ENCODE peak calls at places on chromosomes 5 and 9, in six cellular contexts. One of them, this sample, is unnamed.

GRCh38 chr9:89078421-89078820 is 87.2 kb downstream of the S1PR3 start:
- DNase-seq in mesenchymal stem cell: no peak
- DNase-seq in H9: no peak
- DNase-seq in neuronal stem cell: no peak
- DNase-seq in H1: no peak
- DNase-seq in trophoblast cell: no peak
- DNase-seq in this sample: no peak

GRCh38 chr5:170219615-170220014 is 13.2 kb upstream of the C5orf58 start:
- DNase-seq in trophoblast cell: no peak
- DNase-seq in mesenchymal stem cell: peak; percentile 86
- DNase-seq in H9: no peak
- DNase-seq in neuronal stem cell: no peak
- DNase-seq in H1: no peak
- DNase-seq in this sample: peak; percentile 32

GRCh38 chr5:103896593-103896992 is 334.0 kb upstream of the NUDT12 start:
- DNase-seq in H9: no peak
- DNase-seq in neuronal stem cell: no peak
- DNase-seq in trophoblast cell: no peak
- DNase-seq in H1: no peak
- DNase-seq in mesenchymal stem cell: no peak
- DNase-seq in this sample: no peak

GRCh38 chr9:25964239-25964638 is 286.0 kb upstream of the TUSC1 start:
- DNase-seq in mesenchymal stem cell: peak; percentile 87
- DNase-seq in neuronal stem cell: peak; percentile 33
- DNase-seq in H9: peak; percentile 65
- DNase-seq in trophoblast cell: no peak
- DNase-seq in H1: peak; percentile 31
- DNase-seq in this sample: peak; percentile 82

GRCh38 chr9:22446950-22447606 is 454 bp downstream of the DMRTA1 start:
- DNase-seq in trophoblast cell: peak; percentile 17
- DNase-seq in H1: peak; percentile 46
- DNase-seq in mesenchymal stem cell: peak; percentile 64
- DNase-seq in H9: peak; percentile 80
- DNase-seq in neuronal stem cell: peak; percentile 74
- DNase-seq in this sample: peak; percentile 20

GRCh38 chr9:98809311-98810105 is 2.0 kb downstream of the GALNT12 start:
- DNase-seq in H9: no peak
- DNase-seq in H1: no peak
- DNase-seq in neuronal stem cell: peak; percentile 55
- DNase-seq in mesenchymal stem cell: no peak
- DNase-seq in trophoblast cell: no peak
- DNase-seq in this sample: no peak

GRCh38 chr5:37722236-37723146 is 117.3 kb downstream of the GDNF start:
- DNase-seq in H1: no peak
- DNase-seq in neuronal stem cell: peak; percentile 20
- DNase-seq in H9: no peak
- DNase-seq in mesenchymal stem cell: peak; percentile 95
- DNase-seq in trophoblast cell: peak; percentile 60
- DNase-seq in this sample: peak; percentile 96

GRCh38 chr5:101520417-101520816 is 617.3 kb upstream of the ST8SIA4 start:
- DNase-seq in trophoblast cell: no peak
- DNase-seq in neuronal stem cell: no peak
- DNase-seq in H1: no peak
- DNase-seq in mesenchymal stem cell: no peak
- DNase-seq in H9: no peak
- DNase-seq in this sample: no peak

GRCh38 chr5:14665110-14665822 is 748 bp downstream of the OTULIN start:
- DNase-seq in H1: no peak
- DNase-seq in neuronal stem cell: peak; percentile 26
- DNase-seq in trophoblast cell: no peak
- DNase-seq in mesenchymal stem cell: peak; percentile 41
- DNase-seq in H9: peak; percentile 48
- DNase-seq in this sample: no peak

GRCh38 chr9:77488439-77489126 is 159.5 kb downstream of the GNA14 start:
- DNase-seq in trophoblast cell: no peak
- DNase-seq in H1: no peak
- DNase-seq in mesenchymal stem cell: peak; percentile 34
- DNase-seq in H9: peak; percentile 36
- DNase-seq in neuronal stem cell: no peak
- DNase-seq in this sample: peak; percentile 20

GRCh38 chr9:124886866-124887492 is 25.0 kb downstream of the ARPC5L start:
- DNase-seq in H9: no peak
- DNase-seq in trophoblast cell: no peak
- DNase-seq in H1: no peak
- DNase-seq in neuronal stem cell: no peak
- DNase-seq in mesenchymal stem cell: no peak
- DNase-seq in this sample: no peak

GRCh38 chr9:135308809-135309762 is 170.5 kb upstream of the PPP1R26 start:
- DNase-seq in trophoblast cell: no peak
- DNase-seq in H1: no peak
- DNase-seq in neuronal stem cell: no peak
- DNase-seq in mesenchymal stem cell: no peak
- DNase-seq in H9: no peak
- DNase-seq in this sample: no peak

GRCh38 chr5:55234171-55234700 is 828 bp upstream of the CCNO start:
- DNase-seq in H1: no peak
- DNase-seq in trophoblast cell: no peak
- DNase-seq in mesenchymal stem cell: peak; percentile 40
- DNase-seq in H9: peak; percentile 41
- DNase-seq in neuronal stem cell: no peak
- DNase-seq in this sample: peak; percentile 19

GRCh38 chr5:143586781-143587362 is 183.4 kb upstream of the NR3C1 start:
- DNase-seq in neuronal stem cell: no peak
- DNase-seq in H1: no peak
- DNase-seq in H9: no peak
- DNase-seq in mesenchymal stem cell: no peak
- DNase-seq in trophoblast cell: no peak
- DNase-seq in this sample: no peak

GRCh38 chr5:143582869-143583268 is 179.4 kb upstream of the NR3C1 start:
- DNase-seq in H1: no peak
- DNase-seq in mesenchymal stem cell: peak; percentile 58
- DNase-seq in H9: no peak
- DNase-seq in neuronal stem cell: no peak
- DNase-seq in trophoblast cell: no peak
- DNase-seq in this sample: peak; percentile 83

GRCh38 chr5:143583385-143583784 is 179.9 kb upstream of the NR3C1 start:
- DNase-seq in H9: no peak
- DNase-seq in H1: no peak
- DNase-seq in mesenchymal stem cell: no peak
- DNase-seq in neuronal stem cell: no peak
- DNase-seq in trophoblast cell: no peak
- DNase-seq in this sample: no peak

GRCh38 chr5:143588933-143589662 is 185.6 kb upstream of the NR3C1 start:
- DNase-seq in neuronal stem cell: no peak
- DNase-seq in H9: no peak
- DNase-seq in H1: no peak
- DNase-seq in trophoblast cell: no peak
- DNase-seq in mesenchymal stem cell: no peak
- DNase-seq in this sample: no peak

DNA sequence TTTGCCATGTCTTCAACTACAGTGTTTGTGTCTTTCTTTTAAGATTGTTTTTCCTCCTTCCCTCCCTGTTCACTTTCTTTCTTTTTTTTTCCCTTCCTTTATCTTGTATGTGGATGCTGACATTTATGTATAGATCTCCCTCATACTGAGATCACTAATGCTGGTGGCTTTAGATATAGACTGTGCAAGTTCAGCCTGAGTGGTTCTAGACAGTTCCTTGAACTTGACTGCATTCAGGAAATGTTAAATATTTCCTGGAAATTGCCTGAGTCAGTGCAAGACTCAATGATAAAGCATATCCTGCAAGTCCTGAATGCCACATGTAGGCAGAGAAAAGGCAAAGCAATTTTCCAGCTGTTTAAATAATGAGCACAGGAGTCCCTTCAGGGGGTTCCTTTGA is 182.5 kb upstream of the NR3C1 start:
- DNase-seq in H1: no peak
- DNase-seq in neuronal stem cell: no peak
- DNase-seq in mesenchymal stem cell: no peak
- DNase-seq in trophoblast cell: no peak
- DNase-seq in H9: no peak
- DNase-seq in this sample: no peak
- H3K4me1 ChIP-seq in H1: no peaks in the 10 kb centered on the region
- H3K4me1 ChIP-seq in neuronal stem cell: no peaks in the 10 kb centered on the region
- H3K4me1 ChIP-seq in mesenchymal stem cell: no peaks in the 10 kb centered on the region
- H3K4me1 ChIP-seq in trophoblast cell: peaks cover 3% of the 10 kb centered on the region
- H3K4me1 ChIP-seq in H9: peaks cover 7% of the 10 kb centered on the region
- H3K4me1 ChIP-seq in this sample: peaks cover 3% of the 10 kb centered on the region

GRCh38 chr5:180792287-180792964 is 10.2 kb downstream of the MGAT1 start:
- DNase-seq in H9: no peak
- DNase-seq in H1: no peak
- DNase-seq in trophoblast cell: no peak
- DNase-seq in neuronal stem cell: no peak
- DNase-seq in mesenchymal stem cell: no peak
- DNase-seq in this sample: no peak

GRCh38 chr5:180791611-180792213 is 10.9 kb downstream of the MGAT1 start:
- DNase-seq in neuronal stem cell: no peak
- DNase-seq in trophoblast cell: no peak
- DNase-seq in H1: no peak
- DNase-seq in mesenchymal stem cell: no peak
- DNase-seq in H9: no peak
- DNase-seq in this sample: no peak

GRCh38 chr5:180790020-180790419 is 12.6 kb downstream of the MGAT1 start:
- DNase-seq in mesenchymal stem cell: no peak
- DNase-seq in H1: no peak
- DNase-seq in trophoblast cell: no peak
- DNase-seq in neuronal stem cell: no peak
- DNase-seq in H9: peak; percentile 85
- DNase-seq in this sample: no peak

GRCh38 chr5:180790524-180790923 is 12.1 kb downstream of the MGAT1 start:
- DNase-seq in neuronal stem cell: no peak
- DNase-seq in H9: no peak
- DNase-seq in mesenchymal stem cell: no peak
- DNase-seq in trophoblast cell: no peak
- DNase-seq in H1: no peak
- DNase-seq in this sample: no peak

GRCh38 chr5:180792965-180793287 is 9.7 kb downstream of the MGAT1 start:
- DNase-seq in neuronal stem cell: no peak
- DNase-seq in mesenchymal stem cell: no peak
- DNase-seq in H9: no peak
- DNase-seq in H1: no peak
- DNase-seq in trophoblast cell: no peak
- DNase-seq in this sample: no peak
- H4K91ac ChIP-seq in neuronal stem cell: no peak overlapping the region
- H4K91ac ChIP-seq in mesenchymal stem cell: no peak overlapping the region
- H4K91ac ChIP-seq in H9: no peak overlapping the region
- H4K91ac ChIP-seq in H1: no peak overlapping the region
- H4K91ac ChIP-seq in trophoblast cell: no peak overlapping the region
- H4K91ac ChIP-seq in this sample: no peak overlapping the region

DNA sequence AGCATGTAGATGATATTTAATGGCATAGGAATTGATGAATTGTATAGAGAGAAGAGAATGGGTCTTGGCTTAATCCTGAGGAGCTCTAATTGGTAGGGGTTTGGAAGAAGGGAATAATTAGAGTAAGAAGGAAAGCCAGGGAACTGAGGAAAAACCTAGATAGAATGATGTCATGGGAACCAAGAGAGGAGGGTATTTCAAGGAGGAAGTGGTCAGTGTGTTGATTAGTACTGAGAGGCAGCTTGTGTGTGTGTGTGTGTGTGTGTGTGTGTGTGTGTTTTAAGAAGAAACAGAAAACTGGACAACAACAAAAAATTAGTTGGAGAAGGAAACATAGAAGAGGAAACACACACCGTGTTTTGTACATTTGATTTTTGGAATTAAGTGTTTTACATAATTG is 42.8 kb downstream of the MAST4 start:
- DNase-seq in H9: no peak
- DNase-seq in trophoblast cell: no peak
- DNase-seq in H1: no peak
- DNase-seq in neuronal stem cell: no peak
- DNase-seq in mesenchymal stem cell: peak; percentile 52
- DNase-seq in this sample: no peak
- H3K4me1 ChIP-seq in H9: no peaks in the 10 kb centered on the region
- H3K4me1 ChIP-seq in trophoblast cell: no peaks in the 10 kb centered on the region
- H3K4me1 ChIP-seq in H1: no peaks in the 10 kb centered on the region
- H3K4me1 ChIP-seq in neuronal stem cell: no peaks in the 10 kb centered on the region
- H3K4me1 ChIP-seq in mesenchymal stem cell: no peaks in the 10 kb centered on the region
- H3K4me1 ChIP-seq in this sample: no peaks in the 10 kb centered on the region

GRCh38 chr9:128148509-128149000 is 698 bp upstream of the LCN2 start:
- DNase-seq in neuronal stem cell: no peak
- DNase-seq in H1: no peak
- DNase-seq in mesenchymal stem cell: no peak
- DNase-seq in H9: no peak
- DNase-seq in trophoblast cell: no peak
- DNase-seq in this sample: no peak
- H4K91ac ChIP-seq in neuronal stem cell: no peak overlapping the region
- H4K91ac ChIP-seq in H1: no peak overlapping the region
- H4K91ac ChIP-seq in mesenchymal stem cell: no peak overlapping the region
- H4K91ac ChIP-seq in H9: no peak overlapping the region
- H4K91ac ChIP-seq in trophoblast cell: no peak overlapping the region
- H4K91ac ChIP-seq in this sample: no peak overlapping the region

GRCh38 chr9:33860200-33860871 is 43.4 kb downstream of the UBE2R2 start:
- DNase-seq in H1: no peak
- DNase-seq in neuronal stem cell: no peak
- DNase-seq in mesenchymal stem cell: no peak
- DNase-seq in trophoblast cell: no peak
- DNase-seq in H9: no peak
- DNase-seq in this sample: no peak

GRCh38 chr9:33856247-33856646 is 39.3 kb downstream of the UBE2R2 start:
- DNase-seq in H9: no peak
- DNase-seq in trophoblast cell: no peak
- DNase-seq in neuronal stem cell: no peak
- DNase-seq in H1: no peak
- DNase-seq in mesenchymal stem cell: no peak
- DNase-seq in this sample: no peak

GRCh38 chr9:33861917-33862453 is 45.0 kb downstream of the UBE2R2 start:
- DNase-seq in mesenchymal stem cell: no peak
- DNase-seq in neuronal stem cell: no peak
- DNase-seq in trophoblast cell: no peak
- DNase-seq in H1: no peak
- DNase-seq in H9: no peak
- DNase-seq in this sample: no peak

GRCh38 chr9:33858346-33858869 is 41.4 kb downstream of the UBE2R2 start:
- DNase-seq in trophoblast cell: no peak
- DNase-seq in neuronal stem cell: no peak
- DNase-seq in H1: no peak
- DNase-seq in mesenchymal stem cell: peak; percentile 15
- DNase-seq in H9: no peak
- DNase-seq in this sample: peak; percentile 19
- H3K4me1 ChIP-seq in trophoblast cell: peaks cover 2% of the 10 kb centered on the region
- H3K4me1 ChIP-seq in neuronal stem cell: no peaks in the 10 kb centered on the region
- H3K4me1 ChIP-seq in H1: no peaks in the 10 kb centered on the region
- H3K4me1 ChIP-seq in mesenchymal stem cell: peaks cover 17% of the 10 kb centered on the region
- H3K4me1 ChIP-seq in H9: no peaks in the 10 kb centered on the region
- H3K4me1 ChIP-seq in this sample: peaks cover 9% of the 10 kb centered on the region

DNA sequence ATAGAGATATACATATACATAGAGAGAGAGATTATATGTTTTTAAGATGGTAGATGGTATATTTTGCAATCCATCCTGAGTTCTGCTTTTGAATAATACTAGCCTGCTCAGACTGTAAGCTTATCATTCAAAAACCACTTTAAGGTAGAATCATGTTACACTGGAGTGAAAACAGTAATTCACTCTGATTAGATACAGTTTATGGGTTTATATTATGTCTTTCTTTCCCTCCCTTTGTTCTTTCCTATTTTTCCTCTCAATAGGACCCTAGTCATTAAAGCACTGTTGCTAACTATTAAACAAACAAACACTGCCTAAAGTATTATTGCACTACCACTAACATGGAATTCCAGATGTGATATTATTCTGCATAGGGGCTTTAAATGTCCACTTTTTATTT is 202.0 kb downstream of the ADAMTSL1 start:
- DNase-seq in H1: no peak
- DNase-seq in mesenchymal stem cell: no peak
- DNase-seq in trophoblast cell: no peak
- DNase-seq in neuronal stem cell: no peak
- DNase-seq in H9: no peak
- DNase-seq in this sample: no peak
- H4K91ac ChIP-seq in H1: no peak overlapping the region
- H4K91ac ChIP-seq in mesenchymal stem cell: no peak overlapping the region
- H4K91ac ChIP-seq in trophoblast cell: no peak overlapping the region
- H4K91ac ChIP-seq in neuronal stem cell: no peak overlapping the region
- H4K91ac ChIP-seq in H9: no peak overlapping the region
- H4K91ac ChIP-seq in this sample: no peak overlapping the region

This sample was measured in IMR-90.